ENCODE peak calls at places on chromosomes 13 and 19, in five cellular contexts. W is DMS53, Q is sigmoid colon, P is EL, Z is neural progenitor cell. X is an unnamed sample.

GRCh38 chr19:55597493-55597892 is 1.8 kb downstream of the FIZ1 start:
- DNase-seq in W (no peak), Q (no peak), P (no peak), Z (no peak), X (no peak)

GRCh38 chr13:106919638-106920037 is 351.7 kb upstream of the ARGLU1 start:
- DNase-seq in W (no peak), Q (no peak), P (no peak), Z (peak), X (no peak)

GRCh38 chr19:4829001-4829712 is 2.4 kb downstream of the TICAM1 start:
- DNase-seq in W (peak), Q (no peak), P (no peak), Z (no peak), X (no peak)

GRCh38 chr13:27353166-27353583 is 71.2 kb upstream of the GTF3A start:
- DNase-seq in W (peak), Q (no peak), P (peak), Z (no peak), X (no peak)

GRCh38 chr19:34184880-34185491 is 12.7 kb downstream of the LSM14A start:
- DNase-seq in W (no peak), Q (no peak), P (no peak), Z (no peak), X (no peak)

GRCh38 chr13:94323746-94324408 is 155.6 kb downstream of the DCT start:
- DNase-seq in W (no peak), Q (no peak), P (no peak), Z (no peak), X (no peak)

GRCh38 chr19:12333162-12334159 is at the start of gene ZNF563:
- DNase-seq in W (peak), Q (peak), P (peak), Z (peak), X (peak)

GRCh38 chr13:33258437-33259193 is 26.9 kb downstream of the STARD13 start:
- DNase-seq in W (no peak), Q (no peak), P (no peak), Z (no peak), X (no peak)

GRCh38 chr13:94033098-94033497 is 446.4 kb downstream of the DCT start:
- DNase-seq in W (no peak), Q (no peak), P (no peak), Z (no peak), X (no peak)

GRCh38 chr19:4380254-4380727 is 20.1 kb downstream of the SH3GL1 start:
- DNase-seq in W (no peak), Q (peak), P (no peak), Z (no peak), X (no peak)

GRCh38 chr13:76939215-76939614 is 9.1 kb upstream of the ACOD1 start:
- DNase-seq in W (no peak), Q (no peak), P (peak), Z (no peak), X (no peak)

GRCh38 chr19:19171821-19172532 is 1.9 kb upstream of the MEF2B start:
- DNase-seq in W (no peak), Q (no peak), P (peak), Z (no peak), X (no peak)

GRCh38 chr13:109785141-109785891 is 1.1 kb downstream of the IRS2 start:
- DNase-seq in W (peak), Q (peak), P (peak), Z (peak), X (no peak)

GRCh38 chr13:22428188-22428828 is 752.5 kb upstream of the SGCG start:
- DNase-seq in W (no peak), Q (no peak), P (no peak), Z (no peak), X (no peak)

GRCh38 chr19:45179063-45179847 is 671 bp downstream of the BLOC1S3 start:
- DNase-seq in W (peak), Q (no peak), P (peak), Z (peak), X (no peak)

GRCh38 chr13:36028359-36028758 is 102.8 kb downstream of the DCLK1 start:
- DNase-seq in W (no peak), Q (no peak), P (no peak), Z (no peak), X (no peak)

GRCh38 chr13:114100446-114101320 is 31.7 kb downstream of the RASA3 start:
- DNase-seq in W (peak), Q (peak), P (no peak), Z (no peak), X (no peak)

GRCh38 chr19:6680141-6680540 is 10.2 kb upstream of the TNFSF14 start:
- DNase-seq in W (no peak), Q (no peak), P (no peak), Z (no peak), X (no peak)

GRCh38 chr13:110924639-110924934 is 9.7 kb upstream of the ANKRD10 start:
- DNase-seq in W (no peak), Q (no peak), P (no peak), Z (no peak), X (no peak)

GRCh38 chr19:48784527-48784926 is 26.3 kb downstream of the BCAT2 start:
- DNase-seq in W (peak), Q (no peak), P (no peak), Z (no peak), X (no peak)

GRCh38 chr19:55621673-55622231 is 2.6 kb downstream of the ZNF784 start:
- DNase-seq in W (no peak), Q (no peak), P (no peak), Z (no peak), X (no peak)

GRCh38 chr13:98451676-98452105 is 125.2 kb downstream of the STK24 start:
- DNase-seq in W (peak), Q (peak), P (no peak), Z (no peak), X (no peak)

GRCh38 chr13:73411067-73411809 is 352.4 kb downstream of the KLF5 start:
- DNase-seq in W (peak), Q (no peak), P (no peak), Z (no peak), X (no peak)

X was measured in prostate gland.